ENCODE peak calls at places on chromosomes 5 and 9, in five cellular contexts. R, S, H, F and O are unnamed samples.

GRCh38 chr5:154513669-154514084 is 35.6 kb upstream of the HAND1 start:
- DNase-seq in S (no peak), R (no peak), F (no peak), H (peak), O (no peak)

GRCh38 chr5:9847631-9848030 is 217.5 kb upstream of the TAS2R1 start:
- DNase-seq in H (no peak), S (no peak), F (no peak), R (no peak), O (no peak)

GRCh38 chr5:172841-173251 is 18.4 kb upstream of the LRRC14B start:
- DNase-seq in R (peak), S (no peak), H (no peak), F (no peak), O (no peak)

GRCh38 chr5:581266-581665 is 30.9 kb upstream of the CEP72 start:
- DNase-seq in H (no peak), F (no peak), R (peak), S (no peak), O (no peak)

GRCh38 chr9:129908846-129909245 is 73.6 kb downstream of the USP20 start:
- DNase-seq in H (no peak), F (no peak), S (no peak), R (no peak), O (no peak)

GRCh38 chr9:126558051-126558665 is 55.6 kb upstream of the LMX1B start:
- DNase-seq in S (peak), R (peak), F (peak), H (peak), O (peak)

GRCh38 chr9:130287736-130288135 is 22.2 kb downstream of the HMCN2 start:
- DNase-seq in H (no peak), R (peak), S (no peak), F (no peak), O (no peak)

GRCh38 chr9:84817011-84817410 is 147.5 kb downstream of the NTRK2 start:
- DNase-seq in R (no peak), H (no peak), F (no peak), S (no peak), O (no peak)

GRCh38 chr5:131795879-131796792 is 681 bp downstream of the FNIP1 start:
- DNase-seq in R (peak), S (peak), H (peak), F (peak), O (peak)

GRCh38 chr5:132221781-132222648 is 5.6 kb downstream of the P4HA2 start:
- DNase-seq in F (no peak), R (no peak), S (no peak), H (peak), O (no peak)

GRCh38 chr5:135193213-135194125 is 159.4 kb upstream of the PITX1 start:
- DNase-seq in H (peak), R (no peak), F (no peak), S (no peak), O (no peak)

GRCh38 chr9:127397722-127398647 is 1.0 kb downstream of the SLC2A8 start:
- DNase-seq in R (no peak), H (peak), S (peak), F (no peak), O (no peak)

GRCh38 chr9:36276840-36277239 is 18.6 kb upstream of the GNE start:
- DNase-seq in H (peak), R (no peak), S (peak), F (no peak), O (peak)

GRCh38 chr9:108609227-108609894 is 246.4 kb downstream of the ACTL7B start:
- DNase-seq in H (no peak), S (peak), F (no peak), R (no peak), O (peak)

GRCh38 chr5:138950411-138951011 is 75.4 kb upstream of the LRRTM2 start:
- DNase-seq in H (no peak), S (no peak), R (no peak), F (no peak), O (no peak)

GRCh38 chr9:6230037-6230778 is 14.6 kb downstream of the IL33 start:
- DNase-seq in F (no peak), R (no peak), S (no peak), H (peak), O (no peak)

GRCh38 chr5:6667648-6668047 is 34.4 kb downstream of the SRD5A1 start:
- DNase-seq in F (no peak), R (no peak), S (no peak), H (no peak), O (no peak)